ENCODE peak calls at places on chromosomes 6 and 20, in five cellular contexts. T is astrocyte of the cerebellum, U is GM23338, J is endothelial cell, B is neural crest cell. M is an unnamed sample.

GRCh38 chr6:46511320-46511719 is 20.1 kb upstream of the RCAN2 start:
- DNase-seq in B (no peak), U (no peak), T (no peak), J (no peak), M (no peak)

GRCh38 chr20:18523066-18523465 is 15.3 kb downstream of the SEC23B start:
- DNase-seq in J (no peak), B (no peak), U (no peak), T (no peak), M (no peak)

GRCh38 chr20:35561268-35561667 is 19.4 kb downstream of the ERGIC3 start:
- DNase-seq in T (no peak), J (peak), U (peak), B (peak), M (no peak)

GRCh38 chr20:10338781-10339180 is 95.2 kb downstream of the MKKS start:
- DNase-seq in J (no peak), T (no peak), U (no peak), B (no peak), M (no peak)

GRCh38 chr20:46112430-46113020 is 5.6 kb upstream of the CD40 start:
- DNase-seq in B (no peak), J (no peak), U (no peak), T (no peak), M (no peak)

GRCh38 chr6:152701081-152701862 is 3.6 kb downstream of the MYCT1 start:
- DNase-seq in U (peak), J (no peak), B (no peak), T (no peak), M (no peak)

GRCh38 chr6:158110986-158111385 is 57.1 kb downstream of the SERAC1 start:
- DNase-seq in T (no peak), J (no peak), U (no peak), B (no peak), M (no peak)

GRCh38 chr6:119002069-119002468 is 67.1 kb upstream of the MCM9 start:
- DNase-seq in B (no peak), U (no peak), T (no peak), J (no peak), M (no peak)

GRCh38 chr6:49849121-49849907 is 17.0 kb downstream of the CRISP1 start:
- DNase-seq in T (peak), B (no peak), J (no peak), U (peak), M (peak)

GRCh38 chr6:56486681-56487080 is 156.0 kb downstream of the DST start:
- DNase-seq in J (no peak), T (no peak), B (no peak), U (no peak), M (no peak)

GRCh38 chr6:95767897-95768463 is 190.6 kb downstream of the MANEA start:
- DNase-seq in B (no peak), J (no peak), T (no peak), U (no peak), M (no peak)

GRCh38 chr20:36061754-36062153 is 92.8 kb upstream of the EPB41L1 start:
- DNase-seq in U (no peak), T (no peak), B (no peak), J (no peak), M (no peak)

GRCh38 chr6:142942805-142943227 is 2.2 kb downstream of the HIVEP2 start:
- DNase-seq in J (no peak), U (no peak), B (no peak), T (no peak), M (no peak)

GRCh38 chr6:63441266-63441956 is 121.6 kb upstream of the LGSN start:
- DNase-seq in B (no peak), T (no peak), J (no peak), U (peak), M (no peak)

GRCh38 chr6:118668761-118669411 is 17.5 kb upstream of the CEP85L start:
- DNase-seq in U (no peak), B (no peak), J (no peak), T (peak), M (peak)

GRCh38 chr20:17835941-17836861 is 132.4 kb downstream of the SNX5 start:
- DNase-seq in B (no peak), T (peak), U (no peak), J (no peak), M (peak)

GRCh38 chr6:2688416-2689064 is 62.2 kb downstream of the MYLK4 start:
- DNase-seq in B (no peak), U (no peak), J (no peak), T (peak), M (peak)

GRCh38 chr20:50450961-50451752 is 59.0 kb upstream of the PTPN1 start:
- DNase-seq in B (no peak), T (no peak), U (peak), J (no peak), M (no peak)

GRCh38 chr6:96907498-96907897 is 9.8 kb upstream of the NDUFAF4 start:
- DNase-seq in J (no peak), U (no peak), B (no peak), T (no peak), M (no peak)

GRCh38 chr6:11096109-11096508 is 2.5 kb downstream of the SMIM13 start:
- DNase-seq in U (peak), J (no peak), B (no peak), T (peak), M (peak)

GRCh38 chr20:15836634-15837033 is 736.6 kb downstream of the KIF16B start:
- DNase-seq in B (no peak), T (peak), U (no peak), J (no peak), M (no peak)

GRCh38 chr6:81265106-81265505 is 487.4 kb downstream of the TENT5A start:
- DNase-seq in J (no peak), U (no peak), B (no peak), T (no peak), M (peak)

GRCh38 chr6:46116289-46116688 is 13.5 kb upstream of the ENPP4 start:
- DNase-seq in J (no peak), B (no peak), U (no peak), T (no peak), M (no peak)

GRCh38 chr6:26051683-26052310 is 35.4 kb upstream of the HFE start:
- DNase-seq in B (no peak), U (no peak), J (no peak), T (no peak), M (no peak)

GRCh38 chr6:79602859-79603258 is 28.3 kb upstream of the SH3BGRL2 start:
- DNase-seq in J (no peak), T (no peak), B (no peak), U (no peak), M (no peak)

GRCh38 chr6:111573118-111573883 is 32.4 kb downstream of the TRAF3IP2 start:
- DNase-seq in T (peak), B (no peak), U (no peak), J (no peak), M (no peak)

GRCh38 chr6:135572051-135572450 is 74.5 kb upstream of the AHI1 start:
- DNase-seq in J (no peak), U (no peak), T (no peak), B (no peak), M (no peak)

GRCh38 chr20:36284751-36285150 is 21.4 kb upstream of the DLGAP4 start:
- DNase-seq in B (no peak), T (no peak), J (no peak), U (no peak), M (no peak)

GRCh38 chr6:118580585-118581419 is 32.7 kb downstream of the PLN start:
- DNase-seq in U (peak), J (peak), B (peak), T (peak), M (peak)

GRCh38 chr20:63411151-63411897 is 50.2 kb upstream of the CHRNA4 start:
- DNase-seq in J (no peak), U (no peak), B (no peak), T (no peak), M (no peak)
- TF ChIP-seq CTCF in J (no peak), U (no peak), B (no peak), T (no peak), M (no peak)

GRCh38 chr6:131597448-131597847 is 24.4 kb downstream of the ARG1 start:
- DNase-seq in T (no peak), B (no peak), U (peak), J (no peak), M (no peak)
- TF ChIP-seq CTCF in T (peak), B (peak), U (peak), J (no peak), M (peak)

DNA sequence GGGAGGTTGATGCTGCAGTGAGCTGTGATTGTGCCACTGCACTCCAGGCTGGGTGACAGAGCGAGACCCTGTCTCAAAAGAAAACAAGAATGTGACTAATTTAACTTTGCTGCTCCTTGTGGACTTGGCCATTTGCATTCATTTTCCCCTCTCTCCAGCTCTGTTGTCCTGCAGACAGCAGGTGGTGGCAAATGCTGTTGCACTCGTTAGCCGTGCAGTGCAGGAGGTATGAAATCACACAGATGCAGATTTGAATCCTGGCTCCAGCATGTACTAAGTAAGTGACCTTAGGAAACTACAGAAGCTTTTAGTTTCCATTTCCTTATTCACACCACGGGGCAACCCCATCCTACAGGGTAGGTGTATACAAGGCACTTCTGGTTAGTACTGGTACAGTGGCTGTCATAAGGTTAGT is 9.6 kb upstream of the BEND3 start:
- DNase-seq in U (peak), T (no peak), J (no peak), B (no peak), M (no peak)
- TF ChIP-seq CTCF in U (no peak), T (no peak), J (no peak), B (no peak), M (no peak)

GRCh38 chr20:32941155-32941885 is 62.9 kb downstream of the SUN5 start:
- DNase-seq in T (no peak), J (no peak), B (no peak), U (no peak), M (peak)

GRCh38 chr20:32946629-32947028 is 57.6 kb downstream of the SUN5 start:
- DNase-seq in U (no peak), B (no peak), T (no peak), J (no peak), M (no peak)

GRCh38 chr20:32943490-32944052 is 60.7 kb downstream of the SUN5 start:
- DNase-seq in B (no peak), U (peak), J (no peak), T (no peak), M (no peak)

GRCh38 chr20:32945710-32946221 is 58.5 kb downstream of the SUN5 start:
- DNase-seq in J (peak), T (no peak), B (no peak), U (peak), M (no peak)
- TF ChIP-seq CTCF in J (peak), T (peak), B (peak), U (peak), M (peak)